ENCODE peak calls at places on chromosomes 4 and X, in nine cellular contexts. Y is left ventricle myocardium inferior, D is omental fat pad, S is uterus, G is left lung, M is OCI-LY7, R is IMR-90, Z is MM.1S, E is psoas muscle. J is an unnamed sample.

GRCh38 chrX:139720136-139720535 is 12.2 kb upstream of the MCF2 start:
- DNase-seq in Y (no peak), D (no peak), S (no peak), G (no peak), M (no peak), R (peak), Z (no peak), E (no peak), J (no peak)

GRCh38 chr4:44563496-44563895 is 87.9 kb downstream of the YIPF7 start:
- DNase-seq in Y (no peak), D (no peak), S (no peak), G (no peak), M (no peak), R (no peak), Z (no peak), E (no peak), J (no peak)

GRCh38 chrX:66914082-66914481 is 275.2 kb upstream of the EDA2R start:
- DNase-seq in Y (no peak), D (no peak), S (peak), G (no peak), M (no peak), R (no peak), Z (no peak), E (no peak), J (no peak)

GRCh38 chr4:73019462-73020047 is 50.0 kb downstream of the COX18 start:
- DNase-seq in Y (no peak), D (no peak), S (no peak), G (no peak), M (peak), R (peak), Z (peak), E (no peak), J (no peak)

GRCh38 chr4:48139688-48140087 is 5.6 kb upstream of the TXK start:
- DNase-seq in Y (no peak), D (no peak), S (no peak), G (no peak), M (no peak), R (peak), Z (peak), E (no peak), J (no peak)

GRCh38 chr4:37663552-37663951 is 22.6 kb downstream of the RELL1 start:
- DNase-seq in Y (no peak), D (no peak), S (no peak), G (no peak), M (no peak), R (no peak), Z (no peak), E (no peak), J (no peak)

GRCh38 chrX:33339219-33339618 is 127.9 kb upstream of the DMD start:
- DNase-seq in Y (no peak), D (no peak), S (no peak), G (no peak), M (no peak), R (peak), Z (no peak), E (no peak), J (no peak)

GRCh38 chr4:7291372-7292135 is 99.2 kb downstream of the SORCS2 start:
- DNase-seq in Y (peak), D (no peak), S (peak), G (no peak), M (no peak), R (peak), Z (no peak), E (no peak), J (no peak)

GRCh38 chr4:21769404-21770147 is 179.0 kb downstream of the KCNIP4 start:
- DNase-seq in Y (no peak), D (no peak), S (no peak), G (no peak), M (no peak), R (peak), Z (no peak), E (no peak), J (no peak)

GRCh38 chr4:21768349-21769310 is 179.9 kb downstream of the KCNIP4 start:
- DNase-seq in Y (no peak), D (no peak), S (peak), G (no peak), M (peak), R (peak), Z (peak), E (no peak), J (no peak)

GRCh38 chr4:21763865-21764264 is 184.7 kb downstream of the KCNIP4 start:
- DNase-seq in Y (no peak), D (no peak), S (no peak), G (no peak), M (no peak), R (no peak), Z (no peak), E (no peak), J (no peak)

GRCh38 chr4:21765810-21766407 is 182.7 kb downstream of the KCNIP4 start:
- DNase-seq in Y (no peak), D (no peak), S (peak), G (no peak), M (peak), R (peak), Z (peak), E (no peak), J (no peak)
- TF ChIP-seq CTCF in Y (peak), D (no peak), S (peak), G (peak), M (peak), R (peak), Z (peak), E (peak), J (peak)

GRCh38 chrX:54540289-54540688 is 10.3 kb downstream of the GNL3L start:
- DNase-seq in Y (peak), D (no peak), S (peak), G (no peak), M (no peak), R (peak), Z (no peak), E (no peak), J (no peak)
- TF ChIP-seq CTCF in Y (peak), D (no peak), S (no peak), G (no peak), M (no peak), R (peak), Z (no peak), E (no peak), J (peak)

DNA sequence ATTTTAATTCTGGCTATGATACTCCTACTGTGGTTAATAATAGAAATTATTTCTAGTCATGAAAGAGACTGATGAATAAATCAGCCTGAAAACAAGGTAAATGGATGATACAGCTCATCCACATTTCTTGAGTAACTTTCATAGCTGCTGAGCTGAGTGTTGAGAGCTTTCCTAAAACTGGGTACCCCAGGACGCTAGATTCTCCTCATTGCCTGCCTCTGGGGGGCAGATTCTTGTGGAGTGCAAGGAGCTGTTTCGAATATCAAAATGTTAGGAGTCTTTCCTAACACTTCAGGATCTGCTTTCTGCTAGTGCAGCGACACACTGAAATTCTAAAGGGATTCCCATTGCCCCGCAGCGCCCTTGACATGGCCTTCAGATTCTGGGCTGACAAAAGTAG is 2.1 kb downstream of the MND1 start:
- DNase-seq in Y (no peak), D (no peak), S (no peak), G (no peak), M (peak), R (peak), Z (no peak), E (no peak), J (no peak)
- TF ChIP-seq CTCF in Y (no peak), D (no peak), S (no peak), G (no peak), M (peak), R (peak), Z (no peak), E (no peak), J (peak)

GRCh38 chr4:154349829-154350228 is 141.8 kb downstream of the DCHS2 start:
- DNase-seq in Y (no peak), D (no peak), S (no peak), G (no peak), M (peak), R (no peak), Z (peak), E (no peak), J (no peak)
- TF ChIP-seq CTCF in Y (no peak), D (no peak), S (no peak), G (no peak), M (peak), R (peak), Z (peak), E (no peak), J (peak)

GRCh38 chr4:74619931-74620702 is 174.2 kb downstream of the BTC start:
- DNase-seq in Y (no peak), D (no peak), S (no peak), G (no peak), M (no peak), R (peak), Z (no peak), E (no peak), J (no peak)

GRCh38 chr4:74621616-74622015 is 172.7 kb downstream of the BTC start:
- DNase-seq in Y (no peak), D (no peak), S (no peak), G (no peak), M (no peak), R (no peak), Z (no peak), E (no peak), J (no peak)

GRCh38 chr4:74625981-74626380 is 168.3 kb downstream of the BTC start:
- DNase-seq in Y (no peak), D (no peak), S (no peak), G (no peak), M (no peak), R (no peak), Z (peak), E (no peak), J (no peak)

GRCh38 chr4:74624351-74625151 is 169.8 kb downstream of the BTC start:
- DNase-seq in Y (no peak), D (no peak), S (no peak), G (no peak), M (no peak), R (peak), Z (peak), E (no peak), J (no peak)

GRCh38 chr4:74623041-74623440 is 171.3 kb downstream of the BTC start:
- DNase-seq in Y (no peak), D (no peak), S (no peak), G (no peak), M (peak), R (peak), Z (peak), E (no peak), J (no peak)
- TF ChIP-seq CTCF in Y (peak), D (no peak), S (no peak), G (peak), M (peak), R (peak), Z (peak), E (peak), J (peak)

DNA sequence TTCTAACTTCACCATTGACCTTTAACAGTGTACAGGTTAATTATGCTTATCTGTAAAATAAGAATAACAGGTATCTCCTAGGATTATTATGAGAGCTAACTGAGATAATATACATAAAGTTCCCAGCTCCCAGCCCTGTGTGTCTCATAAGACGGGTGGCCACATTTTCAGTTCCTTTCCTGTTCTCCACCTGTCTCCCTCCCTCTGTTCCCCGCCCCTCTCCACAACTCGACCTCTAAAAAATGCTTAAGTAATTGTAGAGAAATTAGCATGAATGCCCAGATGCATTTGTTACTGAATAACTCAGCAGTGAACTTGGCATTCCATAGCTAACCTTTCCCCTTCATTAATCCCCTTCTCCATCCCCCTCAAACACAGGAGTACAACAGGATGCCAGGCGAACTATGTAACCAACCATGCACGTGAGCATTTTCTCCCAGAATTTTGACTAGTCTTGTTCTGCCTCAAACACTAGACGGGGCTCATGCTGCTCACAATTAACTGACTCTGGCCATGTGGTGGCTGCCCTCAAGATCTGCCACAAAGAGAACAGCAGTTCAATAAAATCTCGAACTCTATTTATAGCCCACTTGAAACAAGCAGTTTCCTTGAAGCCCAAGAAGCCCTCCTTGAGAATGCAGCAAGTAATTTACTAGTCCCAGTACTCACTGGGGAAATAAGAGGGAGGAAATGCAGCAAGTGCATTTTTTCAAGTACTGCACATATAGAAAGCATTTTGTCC is 351.2 kb downstream of the ARHGAP24 start:
- DNase-seq in Y (no peak), D (no peak), S (no peak), G (peak), M (no peak), R (peak), Z (peak), E (no peak), J (no peak)
- TF ChIP-seq CTCF in Y (peak), D (no peak), S (no peak), G (no peak), M (no peak), R (peak), Z (peak), E (no peak), J (peak)

DNA sequence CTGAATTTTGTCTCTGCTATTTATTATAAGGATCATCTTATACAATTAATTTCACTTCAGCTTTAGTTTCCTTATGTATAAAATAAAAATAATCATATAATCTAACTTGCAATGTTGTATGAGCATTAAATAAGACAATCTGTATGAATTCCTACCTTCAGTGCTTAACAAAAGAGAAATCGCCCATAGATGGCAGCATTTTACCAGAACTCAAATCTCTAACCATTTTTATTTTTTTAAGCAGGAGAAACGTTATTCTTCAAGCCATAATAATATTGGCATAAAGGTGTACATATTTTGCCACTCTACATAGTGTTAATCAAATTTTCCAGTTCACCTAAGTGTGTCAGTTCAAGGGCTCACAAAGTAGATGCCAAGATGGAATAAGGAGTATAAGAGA is 78.8 kb downstream of the TMEM47 start:
- DNase-seq in Y (no peak), D (no peak), S (no peak), G (no peak), M (peak), R (peak), Z (peak), E (no peak), J (no peak)
- TF ChIP-seq CTCF in Y (peak), D (no peak), S (peak), G (peak), M (peak), R (peak), Z (peak), E (peak), J (peak)

GRCh38 chrX:3603026-3603661 is 110.3 kb downstream of the PRKX start:
- DNase-seq in Y (no peak), D (no peak), S (no peak), G (no peak), M (no peak), R (no peak), Z (no peak), E (no peak), J (no peak)

GRCh38 chrX:3599787-3600465 is 113.5 kb downstream of the PRKX start:
- DNase-seq in Y (no peak), D (no peak), S (no peak), G (no peak), M (no peak), R (no peak), Z (no peak), E (no peak), J (no peak)

GRCh38 chrX:3598696-3599095 is 114.8 kb downstream of the PRKX start:
- DNase-seq in Y (no peak), D (no peak), S (no peak), G (no peak), M (no peak), R (no peak), Z (no peak), E (no peak), J (no peak)

GRCh38 chrX:3592184-3592583 is 121.3 kb downstream of the PRKX start:
- DNase-seq in Y (no peak), D (no peak), S (no peak), G (no peak), M (no peak), R (no peak), Z (no peak), E (no peak), J (no peak)

GRCh38 chrX:3598046-3598605 is 115.3 kb downstream of the PRKX start:
- DNase-seq in Y (no peak), D (no peak), S (no peak), G (no peak), M (no peak), R (no peak), Z (no peak), E (no peak), J (no peak)
- TF ChIP-seq CTCF in Y (no peak), D (no peak), S (no peak), G (no peak), M (no peak), R (no peak), Z (no peak), E (no peak), J (no peak)